ENCODE peak calls at places on chromosomes 12 and 14, in seven cellular contexts. G is A549, E is HepG2, L is GM12878, Z is HCT116, M is K562, J is H1. H is an unnamed sample.
A peak's percentile ranks its signal among the peaks of the same experiment; 100 is the strongest.

GRCh38 chr14:41605550-41606248 is 977 bp upstream of the LRFN5 start:
- DNase-seq in G (no peak), E (no peak), L (no peak), Z (no peak), M (no peak), J (no peak), H (peak; percentile 46)

GRCh38 chr12:79692860-79693605 is 2.3 kb upstream of the PAWR start:
- DNase-seq in G (no peak), E (no peak), L (no peak), Z (no peak), M (no peak), J (no peak), H (peak; percentile 40)

GRCh38 chr14:79426103-79426755 is 785.1 kb downstream of the DIO2 start:
- DNase-seq in G (no peak), E (no peak), L (no peak), Z (no peak), M (no peak), J (no peak), H (no peak)

GRCh38 chr12:32698285-32698684 is 19.2 kb downstream of the DNM1L start:
- DNase-seq in G (no peak), E (no peak), L (no peak), Z (no peak), M (no peak), J (no peak), H (no peak)

GRCh38 chr14:25250516-25250915 is 200.6 kb upstream of the STXBP6 start:
- DNase-seq in G (no peak), E (no peak), L (no peak), Z (no peak), M (no peak), J (no peak), H (no peak)

GRCh38 chr12:75771023-75771422 is 259.6 kb upstream of the KRR1 start:
- DNase-seq in G (no peak), E (no peak), L (no peak), Z (no peak), M (no peak), J (no peak), H (no peak)

GRCh38 chr12:119372540-119372939 is 38.0 kb downstream of the CCDC60 start:
- DNase-seq in G (no peak), E (no peak), L (no peak), Z (no peak), M (no peak), J (no peak), H (no peak)

GRCh38 chr14:88411039-88411438 is 25.6 kb downstream of the SPATA7 start:
- DNase-seq in G (no peak), E (peak; percentile 67), L (no peak), Z (no peak), M (peak; percentile 43), J (no peak), H (no peak)

GRCh38 chr12:46179693-46180452 is 89.0 kb downstream of the SLC38A1 start:
- DNase-seq in G (no peak), E (peak; percentile 2), L (peak; percentile 76), Z (no peak), M (no peak), J (no peak), H (no peak)

GRCh38 chr12:11347810-11348209 is 37.6 kb upstream of the PRB4 start:
- DNase-seq in G (no peak), E (no peak), L (no peak), Z (no peak), M (no peak), J (no peak), H (no peak)

GRCh38 chr12:96907681-96908163 is 665 bp downstream of the NEDD1 start:
- DNase-seq in G (peak; percentile 26), E (peak; percentile 15), L (no peak), Z (no peak), M (peak; percentile 47), J (no peak), H (peak; percentile 25)

GRCh38 chr12:112443916-112444315 is 25.2 kb downstream of the PTPN11 start:
- DNase-seq in G (no peak), E (no peak), L (no peak), Z (no peak), M (no peak), J (no peak), H (no peak)

GRCh38 chr12:89352242-89352491 is 134 bp downstream of the DUSP6 start:
- DNase-seq in G (no peak), E (no peak), L (no peak), Z (no peak), M (no peak), J (no peak), H (no peak)

GRCh38 chr12:89350260-89350659 is 2.0 kb downstream of the DUSP6 start:
- DNase-seq in G (no peak), E (no peak), L (no peak), Z (no peak), M (no peak), J (no peak), H (no peak)

GRCh38 chr12:89352492-89353187 is at the start of gene DUSP6:
- DNase-seq in G (peak; percentile 99), E (peak; percentile 98), L (no peak), Z (peak; percentile 99), M (no peak), J (peak; percentile 96), H (peak; percentile 99)

GRCh38 chr12:89350661-89351488 is 1.4 kb downstream of the DUSP6 start:
- DNase-seq in G (no peak), E (no peak), L (no peak), Z (no peak), M (no peak), J (no peak), H (no peak)

DNA sequence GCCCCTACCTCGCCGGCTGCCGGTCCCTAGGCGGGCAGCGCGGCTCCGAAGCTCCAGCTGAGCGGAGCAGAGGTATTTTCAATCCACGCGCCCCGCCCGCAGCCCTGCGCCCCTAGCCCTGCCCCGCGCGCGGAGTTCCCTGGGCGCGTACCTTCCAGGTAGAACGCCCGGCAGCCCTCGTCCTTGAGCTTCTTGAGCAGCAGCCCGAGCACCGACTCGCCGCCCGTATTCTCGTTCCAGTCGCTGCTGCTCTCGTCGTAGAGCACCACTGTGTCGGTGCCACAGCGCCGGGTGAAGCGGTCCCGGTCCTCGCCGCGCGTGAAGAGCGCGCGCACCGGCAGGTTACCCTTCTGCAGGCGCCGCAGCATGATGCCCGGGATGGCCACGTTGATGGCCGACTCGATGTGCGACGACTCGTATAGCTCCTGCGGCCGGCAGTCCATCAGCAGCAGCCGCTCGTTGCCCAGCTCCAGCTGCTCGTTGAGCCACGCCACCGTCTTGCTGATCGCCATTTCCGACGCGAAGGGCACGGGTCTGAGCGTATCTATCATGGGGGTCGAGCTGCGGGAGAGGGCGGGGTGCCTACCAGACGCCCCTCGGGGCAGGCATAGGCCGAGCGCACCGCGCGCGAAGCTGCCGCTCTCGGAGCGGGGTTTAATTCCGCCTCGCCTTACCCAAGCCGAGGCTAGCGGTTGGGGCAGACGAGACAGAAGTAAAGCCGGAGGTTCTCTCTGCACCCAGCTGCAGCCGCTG is 636 bp downstream of the DUSP6 start:
- DNase-seq in G (peak; percentile 54), E (no peak), L (no peak), Z (no peak), M (no peak), J (no peak), H (peak; percentile 35)
- TF ChIP-seq CEBPB in G (no peak), E (no peak), L (no peak), Z (no peak), M (no peak), J (no peak), H (no peak)

GRCh38 chr12:100447405-100447804 is 26.3 kb upstream of the NR1H4 start:
- DNase-seq in G (no peak), E (no peak), L (no peak), Z (no peak), M (no peak), J (no peak), H (no peak)

GRCh38 chr12:100453953-100454352 is 19.7 kb upstream of the NR1H4 start:
- DNase-seq in G (no peak), E (no peak), L (no peak), Z (no peak), M (no peak), J (no peak), H (no peak)

GRCh38 chr12:100445081-100445481 is 28.6 kb upstream of the NR1H4 start:
- DNase-seq in G (peak; percentile 17), E (peak; percentile 85), L (no peak), Z (no peak), M (no peak), J (no peak), H (no peak)

GRCh38 chr12:100455896-100456295 is 17.8 kb upstream of the NR1H4 start:
- DNase-seq in G (no peak), E (no peak), L (no peak), Z (no peak), M (no peak), J (no peak), H (no peak)

DNA sequence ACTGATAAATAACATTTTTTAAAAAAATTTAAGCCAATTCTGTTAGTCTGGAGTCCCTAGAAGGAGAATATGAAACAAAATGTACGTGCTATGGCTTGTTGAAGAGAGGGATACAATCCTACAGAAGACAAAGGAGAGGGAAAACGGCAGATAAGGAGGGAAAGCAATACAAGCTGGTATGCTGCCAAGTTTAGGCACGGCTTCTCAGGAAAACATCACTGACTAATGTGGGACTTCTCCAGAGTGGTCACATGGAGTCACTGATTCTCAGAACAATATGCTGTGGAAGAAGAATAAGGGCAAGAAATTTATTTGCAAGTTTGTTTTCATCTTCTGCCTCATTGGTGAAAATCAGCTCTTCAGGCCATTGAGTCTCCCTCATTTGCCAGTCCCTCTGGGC is 22.9 kb upstream of the NR1H4 start:
- DNase-seq in G (no peak), E (no peak), L (no peak), Z (no peak), M (no peak), J (no peak), H (no peak)
- TF ChIP-seq RAD21 in G (no peak), E (no peak), L (no peak), Z (no peak), M (no peak), J (no peak), H (no peak)

DNA sequence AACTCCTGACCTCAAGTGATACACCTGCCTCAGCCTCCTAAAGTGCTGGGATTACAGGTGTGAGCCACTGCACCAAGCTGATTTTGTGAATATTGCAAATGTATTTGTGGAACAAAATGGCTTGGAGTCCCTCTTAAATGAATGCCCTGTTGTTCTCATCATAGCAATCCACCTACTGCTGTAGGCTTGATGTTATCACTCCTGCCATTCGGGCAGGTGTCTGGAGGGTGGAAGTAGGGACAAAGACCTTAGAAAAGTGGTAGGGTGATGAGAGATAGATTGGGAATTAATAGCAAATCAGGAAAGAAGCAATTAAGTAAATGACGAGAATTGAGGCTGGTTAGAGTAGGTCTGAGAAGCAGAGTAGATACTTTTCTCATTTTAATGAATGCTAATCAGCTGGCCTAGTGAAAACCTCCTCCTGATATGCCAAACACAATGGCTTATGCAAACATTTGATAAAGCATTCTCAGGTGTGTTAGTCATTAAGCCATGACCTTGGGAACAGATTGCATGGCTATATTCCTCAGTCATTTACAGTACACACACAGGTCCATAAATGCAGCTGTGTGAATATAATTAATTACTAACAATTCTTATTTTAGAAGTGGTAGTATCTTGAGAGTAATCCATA is 60.5 kb upstream of the USP44 start:
- DNase-seq in G (peak; percentile 46), E (peak; percentile 62), L (no peak), Z (peak; percentile 34), M (no peak), J (no peak), H (peak; percentile 74)
- TF ChIP-seq CEBPB in G (no peak), E (no peak), L (no peak), Z (peak; percentile 44), M (no peak), J (no peak), H (peak; percentile 20)

DNA sequence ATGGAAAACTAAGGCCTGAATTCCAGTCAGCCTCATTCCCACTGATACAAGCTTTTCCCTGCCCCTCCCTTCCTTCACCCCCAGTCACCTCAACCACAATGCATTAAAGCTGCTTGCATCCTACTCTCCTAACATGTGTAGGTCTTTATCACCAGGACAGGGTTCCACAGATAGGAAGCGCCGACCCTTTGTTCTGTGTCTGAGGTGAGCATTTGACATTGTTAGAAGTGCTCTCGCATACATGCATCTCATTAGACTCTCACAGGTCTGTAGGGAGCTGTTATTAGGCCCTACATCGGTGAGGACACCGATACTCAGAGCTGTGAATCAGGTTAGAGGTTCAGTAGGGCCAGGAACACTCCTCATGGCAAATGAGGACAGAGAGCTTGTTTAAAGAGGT is 13.2 kb upstream of the EDDM3A start:
- DNase-seq in G (no peak), E (no peak), L (no peak), Z (no peak), M (no peak), J (no peak), H (no peak)
- TF ChIP-seq RAD21 in G (no peak), E (no peak), L (no peak), Z (no peak), M (no peak), J (no peak), H (no peak)

H was measured in IMR-90.